ENCODE peak calls at places on chromosomes 7 and 10, in ten cellular contexts. H, X, K, B, J, S, R, F, O and V are unnamed samples.

GRCh38 chr7:121330053-121330833 is 1.4 kb downstream of the WNT16 start:
- DNase-seq in H (no peak), X (peak), K (peak), B (no peak), J (no peak), S (no peak), R (no peak), F (no peak), O (peak), V (no peak)

GRCh38 chr10:27529010-27529783 is 25.1 kb downstream of the RAB18 start:
- DNase-seq in H (no peak), X (no peak), K (peak), B (peak), J (no peak), S (no peak), R (no peak), F (no peak), O (no peak), V (no peak)

GRCh38 chr10:6748981-6749630 is 169.0 kb upstream of the PRKCQ start:
- DNase-seq in H (no peak), X (no peak), K (no peak), B (peak), J (no peak), S (no peak), R (peak), F (no peak), O (peak), V (no peak)

GRCh38 chr10:69733791-69734261 is 67.9 kb upstream of the COL13A1 start:
- DNase-seq in H (no peak), X (no peak), K (peak), B (peak), J (no peak), S (no peak), R (peak), F (no peak), O (peak), V (no peak)

GRCh38 chr7:110960811-110961210 is 130.1 kb upstream of the LRRN3 start:
- DNase-seq in H (no peak), X (no peak), K (peak), B (no peak), J (no peak), S (no peak), R (peak), F (no peak), O (peak), V (no peak)

GRCh38 chr7:120370954-120371353 is 98.0 kb downstream of the KCND2 start:
- DNase-seq in H (no peak), X (no peak), K (no peak), B (no peak), J (no peak), S (no peak), R (no peak), F (no peak), O (no peak), V (no peak)

GRCh38 chr10:61835069-61835908 is 66.2 kb upstream of the ARID5B start:
- DNase-seq in H (no peak), X (no peak), K (peak), B (peak), J (peak), S (no peak), R (peak), F (no peak), O (peak), V (peak)

GRCh38 chr10:71465576-71466252 is 69.0 kb downstream of the CDH23 start:
- DNase-seq in H (no peak), X (no peak), K (no peak), B (no peak), J (no peak), S (no peak), R (no peak), F (no peak), O (no peak), V (no peak)

GRCh38 chr7:112001089-112001826 is 204.9 kb downstream of the DOCK4 start:
- DNase-seq in H (no peak), X (no peak), K (peak), B (peak), J (no peak), S (no peak), R (peak), F (no peak), O (peak), V (peak)

GRCh38 chr10:132105302-132105995 is 39.7 kb downstream of the JAKMIP3 start:
- DNase-seq in H (no peak), X (no peak), K (no peak), B (no peak), J (no peak), S (no peak), R (no peak), F (peak), O (no peak), V (no peak)

GRCh38 chr7:132750530-132751281 is 174.4 kb upstream of the PLXNA4 start:
- DNase-seq in H (no peak), X (no peak), K (peak), B (peak), J (no peak), S (no peak), R (peak), F (no peak), O (no peak), V (no peak)

GRCh38 chr10:3892440-3893101 is 107.6 kb upstream of the KLF6 start:
- DNase-seq in H (no peak), X (no peak), K (peak), B (no peak), J (no peak), S (no peak), R (peak), F (no peak), O (no peak), V (no peak)

GRCh38 chr10:44854693-44855350 is 56.3 kb upstream of the TMEM72 start:
- DNase-seq in H (no peak), X (no peak), K (no peak), B (no peak), J (no peak), S (no peak), R (peak), F (peak), O (no peak), V (no peak)

GRCh38 chr10:132912685-132913558 is 29.4 kb downstream of the CFAP46 start:
- DNase-seq in H (no peak), X (peak), K (no peak), B (no peak), J (no peak), S (no peak), R (no peak), F (no peak), O (no peak), V (no peak)

GRCh38 chr7:5424689-5425506 is 1.3 kb upstream of the TNRC18 start:
- DNase-seq in H (peak), X (peak), K (peak), B (peak), J (peak), S (no peak), R (peak), F (no peak), O (peak), V (no peak)

GRCh38 chr7:25272265-25272664 is 44.0 kb upstream of the NPVF start:
- DNase-seq in H (no peak), X (no peak), K (no peak), B (no peak), J (no peak), S (no peak), R (no peak), F (no peak), O (no peak), V (no peak)

GRCh38 chr7:13673290-13673689 is 316.2 kb downstream of the ETV1 start:
- DNase-seq in H (no peak), X (peak), K (no peak), B (no peak), J (no peak), S (no peak), R (no peak), F (no peak), O (no peak), V (no peak)

GRCh38 chr7:30285531-30286284 is 1.3 kb downstream of the ZNRF2 start:
- DNase-seq in H (peak), X (peak), K (peak), B (peak), J (peak), S (no peak), R (peak), F (no peak), O (peak), V (no peak)

GRCh38 chr7:108529341-108529740 is 3.4 kb upstream of the PNPLA8 start:
- DNase-seq in H (no peak), X (no peak), K (no peak), B (no peak), J (no peak), S (no peak), R (no peak), F (no peak), O (no peak), V (no peak)

GRCh38 chr7:117014673-117015133 is 61.4 kb downstream of the ST7 start:
- DNase-seq in H (peak), X (peak), K (peak), B (peak), J (peak), S (no peak), R (peak), F (no peak), O (peak), V (no peak)

GRCh38 chr10:83225781-83226180 is 913.5 kb upstream of the GHITM start:
- DNase-seq in H (no peak), X (no peak), K (no peak), B (no peak), J (no peak), S (no peak), R (no peak), F (no peak), O (no peak), V (no peak)

GRCh38 chr7:123824754-123825067 is 20.3 kb upstream of the HYAL4 start:
- DNase-seq in H (no peak), X (no peak), K (peak), B (no peak), J (no peak), S (no peak), R (no peak), F (no peak), O (no peak), V (no peak)

GRCh38 chr10:120392671-120393079 is 64.4 kb upstream of the PLPP4 start:
- DNase-seq in H (no peak), X (no peak), K (no peak), B (no peak), J (no peak), S (no peak), R (no peak), F (no peak), O (no peak), V (peak)

GRCh38 chr7:151798851-151799428 is 78.0 kb downstream of the PRKAG2 start:
- DNase-seq in H (no peak), X (peak), K (no peak), B (peak), J (no peak), S (no peak), R (no peak), F (no peak), O (no peak), V (no peak)

GRCh38 chr10:64210211-64210610 is 689.0 kb downstream of the REEP3 start:
- DNase-seq in H (no peak), X (no peak), K (no peak), B (no peak), J (no peak), S (no peak), R (no peak), F (no peak), O (no peak), V (no peak)

GRCh38 chr10:24438800-24439199 is 229.9 kb downstream of the KIAA1217 start:
- DNase-seq in H (no peak), X (no peak), K (peak), B (peak), J (no peak), S (no peak), R (peak), F (no peak), O (peak), V (no peak)

GRCh38 chr7:117283371-117283770 is 39.5 kb downstream of the WNT2 start:
- DNase-seq in H (no peak), X (no peak), K (peak), B (peak), J (no peak), S (no peak), R (peak), F (peak), O (peak), V (peak)

GRCh38 chr10:125982256-125982948 is 86.0 kb downstream of the FANK1 start:
- DNase-seq in H (no peak), X (no peak), K (peak), B (peak), J (peak), S (no peak), R (peak), F (no peak), O (peak), V (no peak)

GRCh38 chr7:16264436-16265183 is 156.7 kb downstream of the CRPPA start:
- DNase-seq in H (no peak), X (no peak), K (no peak), B (no peak), J (no peak), S (no peak), R (no peak), F (no peak), O (no peak), V (no peak)

GRCh38 chr7:105819559-105819958 is 56.8 kb downstream of the ATXN7L1 start:
- DNase-seq in H (no peak), X (no peak), K (no peak), B (no peak), J (no peak), S (no peak), R (no peak), F (no peak), O (no peak), V (no peak)
- H3K4me3 ChIP-seq in H (no peak), X (no peak), K (no peak), B (no peak), J (no peak), S (no peak), R (no peak), F (no peak), O (no peak), V (no peak)

DNA sequence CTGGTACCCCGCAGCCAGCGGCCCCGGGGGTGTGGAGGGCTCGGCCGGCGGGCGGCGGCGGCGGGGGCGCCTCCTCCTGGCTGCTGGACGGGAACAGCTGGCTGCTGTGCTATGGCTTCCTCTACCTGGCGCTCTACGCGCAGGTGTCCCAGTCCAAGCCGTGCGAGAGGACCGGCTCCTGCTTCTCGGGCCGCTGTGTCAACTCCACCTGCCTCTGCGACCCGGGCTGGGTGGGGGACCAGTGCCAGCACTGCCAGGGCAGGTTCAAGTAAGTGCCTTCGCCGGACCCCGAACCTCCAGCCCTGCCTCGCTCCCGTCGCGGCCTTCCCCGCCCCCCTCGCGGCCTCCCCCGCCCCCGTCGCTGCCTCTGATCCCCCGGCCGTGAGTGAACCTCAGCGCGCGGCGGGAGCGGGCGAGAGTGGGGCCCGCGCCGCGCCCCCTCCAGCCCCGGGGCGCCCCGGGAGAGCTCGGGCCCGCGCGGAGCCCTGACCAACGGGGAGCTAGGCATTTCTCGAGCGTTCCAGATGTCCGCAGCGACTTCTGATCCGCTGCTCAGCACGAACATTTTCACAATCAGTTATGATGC is 704 bp downstream of the ATRNL1 start:
- DNase-seq in H (peak), X (peak), K (peak), B (no peak), J (peak), S (no peak), R (no peak), F (no peak), O (no peak), V (no peak)
- TF ChIP-seq CTCF in H (no peak), X (no peak), K (peak), B (no peak), J (no peak), S (no peak), R (no peak), F (no peak), O (peak), V (peak)

GRCh38 chr7:98469088-98469487 is 68.2 kb upstream of the BAIAP2L1 start:
- DNase-seq in H (no peak), X (no peak), K (no peak), B (no peak), J (no peak), S (no peak), R (no peak), F (no peak), O (no peak), V (no peak)

GRCh38 chr7:98474558-98474957 is 73.7 kb upstream of the BAIAP2L1 start:
- DNase-seq in H (no peak), X (no peak), K (peak), B (no peak), J (no peak), S (no peak), R (no peak), F (no peak), O (no peak), V (no peak)

GRCh38 chr7:98467570-98468312 is 66.9 kb upstream of the BAIAP2L1 start:
- DNase-seq in H (no peak), X (no peak), K (no peak), B (no peak), J (no peak), S (no peak), R (no peak), F (no peak), O (no peak), V (no peak)

GRCh38 chr7:98472391-98473002 is 71.6 kb upstream of the BAIAP2L1 start:
- DNase-seq in H (no peak), X (no peak), K (no peak), B (no peak), J (no peak), S (no peak), R (no peak), F (no peak), O (no peak), V (no peak)

GRCh38 chr7:98470131-98470985 is 69.5 kb upstream of the BAIAP2L1 start:
- DNase-seq in H (peak), X (no peak), K (no peak), B (no peak), J (peak), S (no peak), R (no peak), F (no peak), O (no peak), V (no peak)
- H3K4me3 ChIP-seq in H (no peak), X (no peak), K (no peak), B (no peak), J (no peak), S (peak), R (no peak), F (no peak), O (no peak), V (peak)

GRCh38 chr10:16049050-16049449 is 188.7 kb upstream of the MINDY3 start:
- DNase-seq in H (no peak), X (no peak), K (no peak), B (no peak), J (no peak), S (no peak), R (no peak), F (no peak), O (no peak), V (no peak)
- TF ChIP-seq CTCF in H (no peak), X (no peak), K (no peak), B (no peak), J (no peak), S (no peak), R (no peak), F (no peak), O (no peak), V (no peak)

DNA sequence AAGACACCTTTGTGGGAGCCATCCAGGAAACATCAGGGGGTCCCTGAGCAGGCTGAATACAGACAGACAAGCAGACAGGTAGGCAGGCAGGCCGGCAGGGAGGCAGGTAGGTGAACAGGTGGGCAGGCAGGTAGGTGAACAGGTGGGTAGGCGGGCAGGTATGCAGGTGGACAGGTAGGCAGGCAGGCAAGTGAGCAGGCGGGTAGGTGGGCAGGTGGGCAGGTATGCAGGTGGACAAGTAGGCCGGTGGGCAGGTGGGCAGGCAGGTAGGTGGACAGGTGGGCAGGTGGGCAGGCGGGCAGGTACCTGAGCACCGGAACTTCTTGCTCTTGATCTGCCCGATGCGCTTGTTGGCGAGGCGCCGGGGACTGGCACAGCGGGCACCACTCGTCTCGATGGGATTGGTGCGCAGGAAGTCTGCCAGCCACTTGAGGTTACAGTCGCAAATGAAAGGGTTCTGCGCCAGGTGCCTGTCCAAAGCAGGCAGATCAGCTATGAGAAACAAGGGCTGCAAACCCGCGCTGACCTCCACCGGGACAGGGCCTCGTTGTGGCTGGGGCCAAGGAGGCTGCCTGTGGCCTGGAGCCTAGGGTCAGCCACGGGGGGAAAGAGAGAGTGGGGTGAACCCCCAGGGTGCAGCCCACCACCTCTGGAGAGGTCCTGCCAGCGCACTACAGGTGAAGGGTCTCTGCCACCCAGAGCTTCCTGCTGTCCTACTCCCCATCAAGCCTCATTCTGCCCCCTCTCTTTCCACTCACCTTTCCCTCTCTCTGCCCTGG is 136.9 kb downstream of the SLIT1 start:
- DNase-seq in H (no peak), X (no peak), K (no peak), B (no peak), J (no peak), S (no peak), R (no peak), F (no peak), O (no peak), V (no peak)
- H3K4me3 ChIP-seq in H (no peak), X (no peak), K (no peak), B (no peak), J (no peak), S (no peak), R (no peak), F (no peak), O (no peak), V (no peak)